ENCODE peak calls at places on chromosomes 13 and 19, in four cellular contexts. One of them, this sample, is unnamed.

GRCh38 chr19:13212759-13213330 is 62.6 kb downstream of the IER2 start:
- DNase-seq in stimulated activated CD8-positive, alpha-beta memory T cell treated with anti-CD3 and anti-CD28 coated beads, Interleukin-7, amount 100 ng/mL, for 1 hour: peak
- DNase-seq in glutamatergic neuron: peak
- DNase-seq in mammary epithelial cell: peak
- DNase-seq in this sample: no peak

GRCh38 chr13:39129253-39129652 is 91.0 kb downstream of the NHLRC3 start:
- DNase-seq in glutamatergic neuron: no peak
- DNase-seq in stimulated activated CD8-positive, alpha-beta memory T cell treated with anti-CD3 and anti-CD28 coated beads, Interleukin-7, amount 100 ng/mL, for 1 hour: no peak
- DNase-seq in mammary epithelial cell: no peak
- DNase-seq in this sample: no peak

GRCh38 chr13:32409561-32410440 is 18.1 kb downstream of the N4BP2L1 start:
- DNase-seq in mammary epithelial cell: no peak
- DNase-seq in glutamatergic neuron: peak
- DNase-seq in stimulated activated CD8-positive, alpha-beta memory T cell treated with anti-CD3 and anti-CD28 coated beads, Interleukin-7, amount 100 ng/mL, for 1 hour: no peak
- DNase-seq in this sample: no peak

GRCh38 chr13:46926856-46927625 is 30.2 kb upstream of the HTR2A start:
- DNase-seq in stimulated activated CD8-positive, alpha-beta memory T cell treated with anti-CD3 and anti-CD28 coated beads, Interleukin-7, amount 100 ng/mL, for 1 hour: no peak
- DNase-seq in glutamatergic neuron: no peak
- DNase-seq in mammary epithelial cell: no peak
- DNase-seq in this sample: no peak

GRCh38 chr19:8355631-8356402 is 8.1 kb upstream of the ANGPTL4 start:
- DNase-seq in glutamatergic neuron: no peak
- DNase-seq in stimulated activated CD8-positive, alpha-beta memory T cell treated with anti-CD3 and anti-CD28 coated beads, Interleukin-7, amount 100 ng/mL, for 1 hour: no peak
- DNase-seq in mammary epithelial cell: peak
- DNase-seq in this sample: peak

GRCh38 chr13:48231948-48232347 is 1.1 kb upstream of the ITM2B start:
- DNase-seq in glutamatergic neuron: no peak
- DNase-seq in mammary epithelial cell: no peak
- DNase-seq in stimulated activated CD8-positive, alpha-beta memory T cell treated with anti-CD3 and anti-CD28 coated beads, Interleukin-7, amount 100 ng/mL, for 1 hour: no peak
- DNase-seq in this sample: no peak

GRCh38 chr13:60431108-60431700 is 34.2 kb downstream of the TDRD3 start:
- DNase-seq in stimulated activated CD8-positive, alpha-beta memory T cell treated with anti-CD3 and anti-CD28 coated beads, Interleukin-7, amount 100 ng/mL, for 1 hour: no peak
- DNase-seq in mammary epithelial cell: peak
- DNase-seq in glutamatergic neuron: no peak
- DNase-seq in this sample: no peak

GRCh38 chr19:4815426-4816387 is 15.8 kb downstream of the TICAM1 start:
- DNase-seq in stimulated activated CD8-positive, alpha-beta memory T cell treated with anti-CD3 and anti-CD28 coated beads, Interleukin-7, amount 100 ng/mL, for 1 hour: peak
- DNase-seq in mammary epithelial cell: peak
- DNase-seq in glutamatergic neuron: peak
- DNase-seq in this sample: peak

GRCh38 chr13:97976551-97977375 is 23.3 kb downstream of the IPO5 start:
- DNase-seq in stimulated activated CD8-positive, alpha-beta memory T cell treated with anti-CD3 and anti-CD28 coated beads, Interleukin-7, amount 100 ng/mL, for 1 hour: no peak
- DNase-seq in glutamatergic neuron: peak
- DNase-seq in mammary epithelial cell: peak
- DNase-seq in this sample: no peak

GRCh38 chr13:40114305-40114896 is 458.9 kb downstream of the COG6 start:
- DNase-seq in glutamatergic neuron: no peak
- DNase-seq in stimulated activated CD8-positive, alpha-beta memory T cell treated with anti-CD3 and anti-CD28 coated beads, Interleukin-7, amount 100 ng/mL, for 1 hour: no peak
- DNase-seq in mammary epithelial cell: no peak
- DNase-seq in this sample: no peak

GRCh38 chr13:21074601-21075302 is 13.4 kb upstream of the LATS2 start:
- DNase-seq in mammary epithelial cell: no peak
- DNase-seq in glutamatergic neuron: no peak
- DNase-seq in stimulated activated CD8-positive, alpha-beta memory T cell treated with anti-CD3 and anti-CD28 coated beads, Interleukin-7, amount 100 ng/mL, for 1 hour: no peak
- DNase-seq in this sample: no peak

GRCh38 chr19:2629491-2630351 is 72.8 kb downstream of the GNG7 start:
- DNase-seq in glutamatergic neuron: no peak
- DNase-seq in stimulated activated CD8-positive, alpha-beta memory T cell treated with anti-CD3 and anti-CD28 coated beads, Interleukin-7, amount 100 ng/mL, for 1 hour: no peak
- DNase-seq in mammary epithelial cell: no peak
- DNase-seq in this sample: no peak

GRCh38 chr19:21698215-21698614 is 69.2 kb downstream of the ZNF100 start:
- DNase-seq in stimulated activated CD8-positive, alpha-beta memory T cell treated with anti-CD3 and anti-CD28 coated beads, Interleukin-7, amount 100 ng/mL, for 1 hour: no peak
- DNase-seq in glutamatergic neuron: no peak
- DNase-seq in mammary epithelial cell: peak
- DNase-seq in this sample: no peak

GRCh38 chr13:95480131-95480545 is 72.4 kb upstream of the CLDN10 start:
- DNase-seq in mammary epithelial cell: no peak
- DNase-seq in stimulated activated CD8-positive, alpha-beta memory T cell treated with anti-CD3 and anti-CD28 coated beads, Interleukin-7, amount 100 ng/mL, for 1 hour: no peak
- DNase-seq in glutamatergic neuron: no peak
- DNase-seq in this sample: no peak

GRCh38 chr13:98542568-98543379 is 34.1 kb downstream of the STK24 start:
- DNase-seq in mammary epithelial cell: no peak
- DNase-seq in glutamatergic neuron: no peak
- DNase-seq in stimulated activated CD8-positive, alpha-beta memory T cell treated with anti-CD3 and anti-CD28 coated beads, Interleukin-7, amount 100 ng/mL, for 1 hour: no peak
- DNase-seq in this sample: no peak

GRCh38 chr19:1073956-1074511 is 7.1 kb downstream of the ARHGAP45 start:
- DNase-seq in mammary epithelial cell: no peak
- DNase-seq in glutamatergic neuron: no peak
- DNase-seq in stimulated activated CD8-positive, alpha-beta memory T cell treated with anti-CD3 and anti-CD28 coated beads, Interleukin-7, amount 100 ng/mL, for 1 hour: no peak
- DNase-seq in this sample: no peak

GRCh38 chr13:41696163-41697003 is 239.0 kb downstream of the RGCC start:
- DNase-seq in stimulated activated CD8-positive, alpha-beta memory T cell treated with anti-CD3 and anti-CD28 coated beads, Interleukin-7, amount 100 ng/mL, for 1 hour: no peak
- DNase-seq in mammary epithelial cell: peak
- DNase-seq in glutamatergic neuron: no peak
- DNase-seq in this sample: no peak

GRCh38 chr19:16370671-16371391 is 46.2 kb downstream of the KLF2 start:
- DNase-seq in glutamatergic neuron: no peak
- DNase-seq in stimulated activated CD8-positive, alpha-beta memory T cell treated with anti-CD3 and anti-CD28 coated beads, Interleukin-7, amount 100 ng/mL, for 1 hour: no peak
- DNase-seq in mammary epithelial cell: no peak
- DNase-seq in this sample: no peak

GRCh38 chr19:52601025-52601973 is 31.2 kb downstream of the ZNF701 start:
- DNase-seq in glutamatergic neuron: peak
- DNase-seq in stimulated activated CD8-positive, alpha-beta memory T cell treated with anti-CD3 and anti-CD28 coated beads, Interleukin-7, amount 100 ng/mL, for 1 hour: peak
- DNase-seq in mammary epithelial cell: peak
- DNase-seq in this sample: peak

GRCh38 chr13:55160911-55161310 is 1979.8 kb upstream of the PRR20A start:
- DNase-seq in mammary epithelial cell: no peak
- DNase-seq in glutamatergic neuron: no peak
- DNase-seq in stimulated activated CD8-positive, alpha-beta memory T cell treated with anti-CD3 and anti-CD28 coated beads, Interleukin-7, amount 100 ng/mL, for 1 hour: no peak
- DNase-seq in this sample: no peak

GRCh38 chr19:41222240-41222639 is 3.2 kb downstream of the AXL start:
- DNase-seq in mammary epithelial cell: no peak
- DNase-seq in stimulated activated CD8-positive, alpha-beta memory T cell treated with anti-CD3 and anti-CD28 coated beads, Interleukin-7, amount 100 ng/mL, for 1 hour: no peak
- DNase-seq in glutamatergic neuron: no peak
- DNase-seq in this sample: no peak

GRCh38 chr13:94308808-94309207 is 170.7 kb downstream of the DCT start:
- DNase-seq in stimulated activated CD8-positive, alpha-beta memory T cell treated with anti-CD3 and anti-CD28 coated beads, Interleukin-7, amount 100 ng/mL, for 1 hour: no peak
- DNase-seq in glutamatergic neuron: no peak
- DNase-seq in mammary epithelial cell: no peak
- DNase-seq in this sample: no peak

GRCh38 chr13:97911311-97912138 is 42.0 kb upstream of the IPO5 start:
- DNase-seq in glutamatergic neuron: peak
- DNase-seq in mammary epithelial cell: peak
- DNase-seq in stimulated activated CD8-positive, alpha-beta memory T cell treated with anti-CD3 and anti-CD28 coated beads, Interleukin-7, amount 100 ng/mL, for 1 hour: no peak
- DNase-seq in this sample: no peak

GRCh38 chr19:43439183-43440063 is 24.7 kb downstream of the TEX101 start:
- DNase-seq in stimulated activated CD8-positive, alpha-beta memory T cell treated with anti-CD3 and anti-CD28 coated beads, Interleukin-7, amount 100 ng/mL, for 1 hour: no peak
- DNase-seq in glutamatergic neuron: no peak
- DNase-seq in mammary epithelial cell: peak
- DNase-seq in this sample: no peak

This sample was measured in GOT3.